ENCODE peak calls at places on chromosomes 6 and 20, in nine cellular contexts. Y is lung, S is pancreas, R is upper lobe of right lung, T is lower lobe of right lung, V is ovary, D is breast epithelium, M is fibroblast of lung, I is body of pancreas. G is an unnamed sample.

GRCh38 chr6:24154121-24154520 is 28.1 kb downstream of the NRSN1 start:
- DNase-seq in Y (no peak), S (no peak), R (no peak), T (no peak), V (no peak), D (no peak), M (peak; percentile 84), I (no peak), G (no peak)

GRCh38 chr6:169162968-169163903 is 90.4 kb downstream of the THBS2 start:
- DNase-seq in Y (peak; percentile 42), S (no peak), R (no peak), T (no peak), V (peak; percentile 32), D (no peak), M (peak; percentile 99), I (no peak), G (no peak)

GRCh38 chr6:13406781-13407180 is 78.4 kb upstream of the TBC1D7 start:
- DNase-seq in Y (no peak), S (no peak), R (no peak), T (no peak), V (no peak), D (no peak), M (no peak), I (no peak), G (no peak)

GRCh38 chr6:44035621-44036020 is 91.6 kb downstream of the MRPL14 start:
- DNase-seq in Y (no peak), S (no peak), R (peak; percentile 17), T (no peak), V (no peak), D (no peak), M (no peak), I (no peak), G (no peak)

GRCh38 chr20:32495217-32495565 is 89.9 kb downstream of the NOL4L start:
- DNase-seq in Y (no peak), S (no peak), R (peak; percentile 56), T (no peak), V (no peak), D (no peak), M (peak; percentile 44), I (no peak), G (no peak)

GRCh38 chr6:119445666-119446622 is 96.4 kb upstream of the MAN1A1 start:
- DNase-seq in Y (no peak), S (no peak), R (no peak), T (no peak), V (no peak), D (no peak), M (peak; percentile 81), I (no peak), G (no peak)

GRCh38 chr20:31605031-31605901 is at the start of gene ID1:
- DNase-seq in Y (peak; percentile 96), S (peak; percentile 90), R (peak; percentile 97), T (peak; percentile 97), V (peak; percentile 95), D (peak; percentile 89), M (peak; percentile 93), I (peak; percentile 94), G (peak; percentile 89)

GRCh38 chr6:88952065-88952704 is 11.2 kb downstream of the RNGTT start:
- DNase-seq in Y (no peak), S (no peak), R (no peak), T (no peak), V (no peak), D (no peak), M (peak; percentile 16), I (no peak), G (no peak)

GRCh38 chr20:45883100-45883469 is 2.1 kb downstream of the ZSWIM1 start:
- DNase-seq in Y (no peak), S (no peak), R (peak; percentile 43), T (no peak), V (no peak), D (no peak), M (no peak), I (no peak), G (no peak)

GRCh38 chr20:4569882-4570281 is 151.8 kb upstream of the PRND start:
- DNase-seq in Y (no peak), S (no peak), R (no peak), T (no peak), V (no peak), D (no peak), M (no peak), I (no peak), G (no peak)

GRCh38 chr20:48909910-48910309 is 11.6 kb upstream of the ARFGEF2 start:
- DNase-seq in Y (no peak), S (no peak), R (no peak), T (no peak), V (no peak), D (no peak), M (no peak), I (no peak), G (no peak)
- H3K27ac ChIP-seq in Y (no peak overlapping the region), S (no peak overlapping the region), R (no peak overlapping the region), T (no peak overlapping the region), V (no peak overlapping the region), D (no peak overlapping the region), M (no peak overlapping the region), I (no peak overlapping the region), G (no peak overlapping the region)

GRCh38 chr20:56091635-56092180 is 86.4 kb upstream of the CBLN4 start:
- DNase-seq in Y (no peak), S (no peak), R (no peak), T (no peak), V (no peak), D (no peak), M (no peak), I (no peak), G (no peak)
- H3K9me3 ChIP-seq in Y (peaks cover 6% of the 10 kb centered on the region), S (no peaks in the 10 kb centered on the region), R (no peaks in the 10 kb centered on the region), T (no peaks in the 10 kb centered on the region), V (peaks cover 6% of the 10 kb centered on the region), D (peaks cover 14% of the 10 kb centered on the region), M (no peaks in the 10 kb centered on the region), I (no peaks in the 10 kb centered on the region), G (peaks cover 18% of the 10 kb centered on the region)

GRCh38 chr6:25280617-25280990 is 1.4 kb downstream of the CARMIL1 start:
- DNase-seq in Y (no peak), S (peak; percentile 15), R (no peak), T (no peak), V (no peak), D (no peak), M (no peak), I (no peak), G (no peak)

GRCh38 chr6:25277857-25278256 is 1.3 kb upstream of the CARMIL1 start:
- DNase-seq in Y (no peak), S (no peak), R (no peak), T (no peak), V (no peak), D (no peak), M (no peak), I (no peak), G (no peak)

GRCh38 chr6:25279748-25280616 is 808 bp downstream of the CARMIL1 start:
- DNase-seq in Y (no peak), S (peak; percentile 52), R (peak; percentile 70), T (peak; percentile 56), V (peak; percentile 53), D (peak; percentile 55), M (no peak), I (peak; percentile 26), G (no peak)

GRCh38 chr6:25278557-25278913 is 639 bp upstream of the CARMIL1 start:
- DNase-seq in Y (no peak), S (no peak), R (no peak), T (no peak), V (no peak), D (no peak), M (peak; percentile 44), I (no peak), G (no peak)

DNA sequence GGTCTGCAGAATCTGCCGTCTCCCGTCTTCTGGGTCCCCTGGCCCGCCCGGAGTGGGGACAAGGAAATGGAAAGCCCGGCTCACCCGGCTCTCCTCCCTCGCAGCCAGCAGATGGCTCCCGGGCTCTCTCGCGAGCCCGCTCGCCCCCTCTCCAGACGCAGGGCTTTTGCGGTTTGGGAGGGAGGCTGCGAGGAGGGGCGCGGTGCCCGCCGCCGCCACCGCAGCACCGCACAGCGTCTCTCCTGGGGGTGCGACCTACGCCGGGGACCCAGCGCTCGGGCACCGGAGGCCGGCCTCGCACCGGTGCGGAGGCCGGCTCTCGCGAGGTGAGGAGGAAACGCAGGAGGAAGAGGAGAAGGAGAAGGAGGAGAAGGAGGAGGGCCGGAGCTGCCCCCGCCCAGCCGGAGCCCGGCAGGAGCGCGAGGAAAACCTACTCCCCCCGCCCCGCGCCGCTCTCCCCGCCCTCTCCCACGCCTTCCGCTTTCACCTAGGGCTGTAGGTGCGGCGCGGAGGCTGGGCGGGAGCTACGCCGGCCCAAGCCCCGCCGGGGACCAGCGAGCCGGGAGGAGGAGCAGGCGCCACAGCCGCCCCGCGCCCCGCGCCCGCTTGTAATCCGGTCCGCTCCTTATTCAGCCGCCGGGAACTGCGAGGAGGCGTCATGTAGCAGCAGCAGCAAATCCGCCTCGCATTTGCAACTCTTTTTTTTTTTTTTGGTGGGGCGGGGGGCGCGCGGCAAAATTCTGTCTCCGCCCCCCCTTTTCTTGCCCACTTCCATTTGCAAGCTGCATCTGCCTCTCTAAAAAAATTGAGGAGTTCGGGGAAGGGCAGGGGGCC is at the start of gene CARMIL1:
- DNase-seq in Y (peak; percentile 88), S (peak; percentile 88), R (peak; percentile 95), T (peak; percentile 92), V (peak; percentile 86), D (peak; percentile 91), M (peak; percentile 75), I (peak; percentile 93), G (peak; percentile 72)
- TF ChIP-seq CTCF in Y (peak; percentile 30), S (peak; percentile 21), R (peak; percentile 77), T (peak; percentile 77), V (peak; percentile 79), D (peak; percentile 22), M (peak; percentile 66), I (peak; percentile 74), G (peak; percentile 75)

GRCh38 chr6:35014786-35015185 is 125.7 kb downstream of the ANKS1A start:
- DNase-seq in Y (no peak), S (no peak), R (no peak), T (no peak), V (no peak), D (no peak), M (peak; percentile 24), I (no peak), G (no peak)
- H3K27ac ChIP-seq in Y (no peak overlapping the region), S (no peak overlapping the region), R (no peak overlapping the region), T (no peak overlapping the region), V (no peak overlapping the region), D (peak overlapping the region; percentile 57), M (no peak overlapping the region), I (no peak overlapping the region), G (no peak overlapping the region)

GRCh38 chr20:29325304-29325640 is 1932.2 kb upstream of the DEFB115 start:
- DNase-seq in Y (no peak), S (no peak), R (no peak), T (no peak), V (no peak), D (no peak), M (no peak), I (no peak), G (no peak)
- H3K9me3 ChIP-seq in Y (no peaks in the 10 kb centered on the region), S (no peaks in the 10 kb centered on the region), R (no peaks in the 10 kb centered on the region), T (no peaks in the 10 kb centered on the region), V (no peaks in the 10 kb centered on the region), D (peaks cover 16% of the 10 kb centered on the region), M (no peaks in the 10 kb centered on the region), I (no peaks in the 10 kb centered on the region), G (peaks cover 1% of the 10 kb centered on the region)

G was measured in CD4-positive, alpha-beta T cell.